ENCODE peak calls at places on chromosomes 2 and 18, in seven cellular contexts. B is HepG2, W is lung, V is ovary, R is GM23338, H is colonic mucosa, M is RWPE1. G is an unnamed sample.

GRCh38 chr18:26424428-26425147 is 123.8 kb downstream of the KCTD1 start:
- DNase-seq in R (no peak), B (no peak), V (no peak), W (no peak), M (no peak), H (no peak), G (no peak)

GRCh38 chr18:44826418-44827259 is 146.0 kb downstream of the SETBP1 start:
- DNase-seq in R (no peak), V (peak; percentile 74), W (peak; percentile 65), H (peak; percentile 84), M (peak; percentile 16), B (no peak), G (no peak)

GRCh38 chr2:63104482-63104881 is 53.9 kb downstream of the OTX1 start:
- DNase-seq in H (no peak), V (no peak), R (no peak), B (no peak), M (no peak), W (no peak), G (no peak)

GRCh38 chr2:32716598-32716997 is 88.7 kb downstream of the TTC27 start:
- DNase-seq in V (no peak), W (no peak), H (no peak), R (no peak), M (no peak), B (peak; percentile 29), G (no peak)

GRCh38 chr18:23935804-23936203 is 78.8 kb upstream of the TTC39C start:
- DNase-seq in M (no peak), V (no peak), H (no peak), R (no peak), W (no peak), B (no peak), G (no peak)

GRCh38 chr2:152580722-152581121 is 136.5 kb downstream of the PRPF40A start:
- DNase-seq in W (no peak), R (no peak), M (no peak), B (no peak), H (no peak), V (no peak), G (no peak)

GRCh38 chr2:152421521-152422367 is 86.8 kb downstream of the FMNL2 start:
- DNase-seq in V (no peak), R (no peak), M (peak; percentile 92), B (peak; percentile 89), H (peak; percentile 72), W (peak; percentile 63), G (no peak)

GRCh38 chr18:896315-896714 is 8.4 kb upstream of the ADCYAP1 start:
- DNase-seq in V (no peak), R (no peak), H (no peak), B (no peak), W (no peak), M (no peak), G (no peak)

GRCh38 chr2:120429586-120430500 is 83.9 kb downstream of the INHBB start:
- DNase-seq in B (no peak), H (no peak), W (no peak), V (no peak), M (no peak), R (peak; percentile 52), G (no peak)

GRCh38 chr2:38528008-38528442 is 74.7 kb downstream of the HNRNPLL start:
- DNase-seq in W (no peak), B (peak; percentile 36), R (peak; percentile 79), M (peak; percentile 49), H (no peak), V (peak; percentile 63), G (no peak)

GRCh38 chr18:54942144-54942543 is 17.1 kb downstream of the CCDC68 start:
- DNase-seq in V (no peak), B (no peak), M (no peak), W (no peak), R (no peak), H (no peak), G (no peak)

GRCh38 chr18:48834421-48835011 is 116.2 kb downstream of the SMAD7 start:
- DNase-seq in M (peak; percentile 81), V (no peak), R (no peak), B (no peak), W (peak; percentile 70), H (peak; percentile 59), G (peak; percentile 62)

GRCh38 chr2:234240917-234241316 is 190.4 kb downstream of the SPP2 start:
- DNase-seq in H (no peak), M (peak; percentile 50), B (no peak), R (no peak), V (no peak), W (no peak), G (no peak)

GRCh38 chr2:27308359-27308875 is at the start of gene UCN:
- DNase-seq in R (peak; percentile 83), B (no peak), W (no peak), M (peak; percentile 38), V (peak; percentile 55), H (peak; percentile 29), G (no peak)

GRCh38 chr2:217711236-217711635 is 291.6 kb downstream of the TNS1 start:
- DNase-seq in V (no peak), H (no peak), W (no peak), B (no peak), R (no peak), M (no peak), G (no peak)

GRCh38 chr18:58603365-58604067 is 25.4 kb downstream of the ALPK2 start:
- DNase-seq in W (no peak), H (no peak), M (no peak), V (no peak), R (no peak), B (no peak), G (no peak)

GRCh38 chr18:26386421-26386820 is 160.2 kb downstream of the TAF4B start:
- DNase-seq in B (no peak), M (no peak), W (no peak), H (no peak), R (no peak), V (no peak), G (no peak)

DNA sequence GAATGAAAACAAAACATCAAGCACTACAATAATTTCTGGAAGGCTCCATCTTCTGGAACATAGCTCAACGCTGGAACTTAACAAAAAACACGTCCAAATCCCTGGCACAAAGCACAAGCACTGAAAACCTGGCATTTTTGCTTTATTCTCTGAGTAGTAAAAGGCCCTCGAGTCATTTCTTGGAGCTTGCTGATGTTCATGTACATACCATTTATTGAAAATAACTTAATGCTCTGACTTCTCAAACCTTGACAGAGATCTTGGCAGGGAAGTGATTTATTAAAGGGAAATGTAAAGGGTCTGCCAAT is 76.6 kb upstream of the STK17B start:
- DNase-seq in H (no peak), R (no peak), W (no peak), V (no peak), M (no peak), B (no peak), G (no peak)
- H3K27ac ChIP-seq in H (no peak overlapping the region), R (no peak overlapping the region), W (no peak overlapping the region), V (no peak overlapping the region), M (no peak overlapping the region), B (no peak overlapping the region), G (no peak overlapping the region)

GRCh38 chr18:76426738-76427305 is 68.2 kb downstream of the ZNF516 start:
- DNase-seq in R (peak; percentile 88), V (peak; percentile 68), H (no peak), B (peak; percentile 14), M (peak; percentile 32), W (peak; percentile 58), G (no peak)
- TF ChIP-seq CTCF in R (peak; percentile 94), V (peak; percentile 69), H (peak; percentile 39), B (peak; percentile 75), M (peak; percentile 58), W (peak; percentile 34), G (no peak)

DNA sequence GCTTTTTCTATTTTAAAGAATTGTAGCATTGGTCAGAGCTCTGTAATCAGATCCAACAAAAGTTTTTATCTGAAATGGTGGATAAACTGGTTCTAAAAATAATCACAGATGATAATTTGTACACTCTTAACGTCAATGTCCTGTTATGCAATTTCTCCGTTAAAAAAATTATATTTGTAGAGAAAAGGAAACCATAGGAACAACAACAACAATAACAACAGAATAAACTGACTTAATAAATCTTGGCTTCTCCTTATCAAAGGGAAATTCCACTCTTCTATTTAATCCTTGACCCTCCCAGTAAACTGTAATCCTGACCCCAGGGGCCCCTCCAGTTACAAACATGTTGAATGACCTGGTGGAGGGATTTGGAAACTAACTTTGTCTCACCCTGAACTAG is 78.6 kb upstream of the ZFP36L2 start:
- DNase-seq in V (no peak), H (no peak), R (no peak), M (no peak), W (no peak), B (no peak), G (no peak)
- H3K27ac ChIP-seq in V (no peak overlapping the region), H (peak overlapping the region; percentile 61), R (no peak overlapping the region), M (no peak overlapping the region), W (peak overlapping the region; percentile 87), B (no peak overlapping the region), G (no peak overlapping the region)

GRCh38 chr2:170288859-170289258 is 110.9 kb downstream of the MYO3B start:
- DNase-seq in B (no peak), W (no peak), V (no peak), R (no peak), M (no peak), H (no peak), G (no peak)

GRCh38 chr2:170298115-170298514 is 120.2 kb downstream of the MYO3B start:
- DNase-seq in R (no peak), H (no peak), W (no peak), V (no peak), B (no peak), M (no peak), G (no peak)

GRCh38 chr2:170291474-170291873 is 113.5 kb downstream of the MYO3B start:
- DNase-seq in V (no peak), M (no peak), W (no peak), B (no peak), R (no peak), H (no peak), G (no peak)

DNA sequence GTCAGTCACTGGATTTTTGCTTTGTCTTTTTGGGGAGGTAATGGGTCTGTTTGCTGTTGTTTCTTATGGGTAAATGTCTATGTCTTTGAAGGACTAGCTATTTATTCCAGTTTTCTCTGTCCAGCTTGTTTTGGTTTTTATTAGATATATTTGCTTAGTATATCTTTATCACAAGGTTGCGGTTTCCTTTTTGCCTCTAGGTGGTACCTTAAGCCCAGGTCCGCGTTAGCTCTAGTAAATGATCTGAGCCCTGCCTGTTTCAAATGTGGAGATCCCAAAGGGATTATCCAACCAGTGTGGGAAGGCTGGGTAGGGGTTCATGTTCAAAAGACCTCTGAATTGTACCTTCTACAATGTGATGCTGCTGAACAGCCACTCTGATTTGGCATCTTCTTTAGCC is 114.5 kb downstream of the MYO3B start:
- DNase-seq in R (peak; percentile 52), B (no peak), H (no peak), M (no peak), W (no peak), V (no peak), G (no peak)
- TF ChIP-seq CTCF in R (peak; percentile 44), B (no peak), H (no peak), M (no peak), W (no peak), V (no peak), G (no peak)

GRCh38 chr2:236642125-236642524 is 72.5 kb downstream of the ACKR3 start:
- DNase-seq in W (no peak), H (no peak), R (no peak), M (no peak), B (no peak), V (peak; percentile 17), G (no peak)
- H3K27ac ChIP-seq in W (no peak overlapping the region), H (peak overlapping the region; percentile 18), R (no peak overlapping the region), M (peak overlapping the region; percentile 95), B (no peak overlapping the region), V (no peak overlapping the region), G (no peak overlapping the region)

GRCh38 chr2:73851274-73851673 is 22.5 kb downstream of the STAMBP start:
- DNase-seq in R (peak; percentile 58), W (no peak), M (peak; percentile 24), B (no peak), V (no peak), H (peak; percentile 45), G (no peak)
- TF ChIP-seq CTCF in R (peak; percentile 56), W (no peak), M (peak; percentile 29), B (no peak), V (no peak), H (no peak), G (peak; percentile 19)